ENCODE peak calls at places on chromosome 16, in five cellular contexts. One of them, this sample, is unnamed.

GRCh38 chr16:56355786-56356275 is 69.5 kb downstream of the AMFR start:
- DNase-seq in nucleus accumbens: no peak
- DNase-seq in GM23248: no peak
- DNase-seq in psoas muscle: peak
- DNase-seq in COR-L47: no peak
- DNase-seq in this sample: no peak

GRCh38 chr16:81873843-81874752 is 95.0 kb downstream of the PLCG2 start:
- DNase-seq in nucleus accumbens: no peak
- DNase-seq in GM23248: peak
- DNase-seq in psoas muscle: no peak
- DNase-seq in COR-L47: no peak
- DNase-seq in this sample: peak

GRCh38 chr16:56814537-56815432 is 50.2 kb upstream of the SLC12A3 start:
- DNase-seq in nucleus accumbens: no peak
- DNase-seq in GM23248: no peak
- DNase-seq in psoas muscle: no peak
- DNase-seq in COR-L47: no peak
- DNase-seq in this sample: no peak

GRCh38 chr16:50102046-50102756 is 36.4 kb downstream of the HEATR3 start:
- DNase-seq in nucleus accumbens: no peak
- DNase-seq in GM23248: peak
- DNase-seq in psoas muscle: no peak
- DNase-seq in COR-L47: no peak
- DNase-seq in this sample: no peak

GRCh38 chr16:65118866-65119265 is 3.0 kb downstream of the CDH11 start:
- DNase-seq in nucleus accumbens: no peak
- DNase-seq in GM23248: peak
- DNase-seq in psoas muscle: no peak
- DNase-seq in COR-L47: no peak
- DNase-seq in this sample: no peak

GRCh38 chr16:56849690-56850680 is 15.0 kb upstream of the SLC12A3 start:
- DNase-seq in nucleus accumbens: no peak
- DNase-seq in GM23248: no peak
- DNase-seq in psoas muscle: no peak
- DNase-seq in COR-L47: no peak
- DNase-seq in this sample: no peak

GRCh38 chr16:11139624-11140375 is 116.2 kb downstream of the SOCS1 start:
- DNase-seq in nucleus accumbens: no peak
- DNase-seq in GM23248: no peak
- DNase-seq in psoas muscle: no peak
- DNase-seq in COR-L47: no peak
- DNase-seq in this sample: no peak

GRCh38 chr16:88500255-88500661 is 47.2 kb downstream of the ZFPM1 start:
- DNase-seq in nucleus accumbens: no peak
- DNase-seq in GM23248: no peak
- DNase-seq in psoas muscle: no peak
- DNase-seq in COR-L47: no peak
- DNase-seq in this sample: no peak

GRCh38 chr16:89402962-89403361 is 87.4 kb downstream of the ANKRD11 start:
- DNase-seq in nucleus accumbens: no peak
- DNase-seq in GM23248: no peak
- DNase-seq in psoas muscle: no peak
- DNase-seq in COR-L47: no peak
- DNase-seq in this sample: no peak

GRCh38 chr16:47970291-47970931 is 185.4 kb downstream of the ABCC12 start:
- DNase-seq in nucleus accumbens: no peak
- DNase-seq in GM23248: peak
- DNase-seq in psoas muscle: no peak
- DNase-seq in COR-L47: no peak
- DNase-seq in this sample: no peak

GRCh38 chr16:20851601-20852000 is 45.3 kb downstream of the REXO5 start:
- DNase-seq in nucleus accumbens: no peak
- DNase-seq in GM23248: peak
- DNase-seq in psoas muscle: peak
- DNase-seq in COR-L47: no peak
- DNase-seq in this sample: no peak

GRCh38 chr16:88903267-88903666 is 36.8 kb upstream of the PABPN1L start:
- DNase-seq in nucleus accumbens: no peak
- DNase-seq in GM23248: no peak
- DNase-seq in psoas muscle: peak
- DNase-seq in COR-L47: no peak
- DNase-seq in this sample: no peak

GRCh38 chr16:89749637-89750036 is 28.3 kb downstream of the ZNF276 start:
- DNase-seq in nucleus accumbens: no peak
- DNase-seq in GM23248: no peak
- DNase-seq in psoas muscle: no peak
- DNase-seq in COR-L47: no peak
- DNase-seq in this sample: no peak

GRCh38 chr16:10983175-10983558 is 38.8 kb downstream of the CLEC16A start:
- DNase-seq in nucleus accumbens: no peak
- DNase-seq in GM23248: no peak
- DNase-seq in psoas muscle: no peak
- DNase-seq in COR-L47: no peak
- DNase-seq in this sample: no peak

GRCh38 chr16:4674926-4675530 is 18.3 kb upstream of the NUDT16L1 start:
- DNase-seq in nucleus accumbens: no peak
- DNase-seq in GM23248: no peak
- DNase-seq in psoas muscle: no peak
- DNase-seq in COR-L47: no peak
- DNase-seq in this sample: no peak

GRCh38 chr16:89366561-89367537 is 123.5 kb downstream of the ANKRD11 start:
- DNase-seq in nucleus accumbens: no peak
- DNase-seq in GM23248: no peak
- DNase-seq in psoas muscle: peak
- DNase-seq in COR-L47: no peak
- DNase-seq in this sample: no peak

GRCh38 chr16:51621610-51622009 is 470.5 kb upstream of the SALL1 start:
- DNase-seq in nucleus accumbens: no peak
- DNase-seq in GM23248: peak
- DNase-seq in psoas muscle: no peak
- DNase-seq in COR-L47: no peak
- DNase-seq in this sample: no peak

GRCh38 chr16:89256651-89257254 is 39.2 kb downstream of the ZNF778 start:
- DNase-seq in nucleus accumbens: no peak
- DNase-seq in GM23248: peak
- DNase-seq in psoas muscle: peak
- DNase-seq in COR-L47: peak
- DNase-seq in this sample: peak

GRCh38 chr16:67164599-67165061 is at the start of gene HSF4:
- DNase-seq in nucleus accumbens: peak
- DNase-seq in GM23248: peak
- DNase-seq in psoas muscle: peak
- DNase-seq in COR-L47: no peak
- DNase-seq in this sample: no peak

GRCh38 chr16:46918905-46919792 is 35.0 kb downstream of the GPT2 start:
- DNase-seq in nucleus accumbens: no peak
- DNase-seq in GM23248: no peak
- DNase-seq in psoas muscle: no peak
- DNase-seq in COR-L47: no peak
- DNase-seq in this sample: no peak

GRCh38 chr16:12741176-12741575 is 62.5 kb downstream of the CPPED1 start:
- DNase-seq in nucleus accumbens: no peak
- DNase-seq in GM23248: no peak
- DNase-seq in psoas muscle: no peak
- DNase-seq in COR-L47: no peak
- DNase-seq in this sample: no peak

GRCh38 chr16:70267516-70267915 is 15.8 kb upstream of the EXOSC6 start:
- DNase-seq in nucleus accumbens: no peak
- DNase-seq in GM23248: peak
- DNase-seq in psoas muscle: peak
- DNase-seq in COR-L47: no peak
- DNase-seq in this sample: no peak

GRCh38 chr16:85380002-85380395 is 233.1 kb upstream of the GSE1 start:
- DNase-seq in nucleus accumbens: no peak
- DNase-seq in GM23248: no peak
- DNase-seq in psoas muscle: no peak
- DNase-seq in COR-L47: no peak
- DNase-seq in this sample: no peak

GRCh38 chr16:68460067-68460466 is 11.8 kb upstream of the SMPD3 start:
- DNase-seq in nucleus accumbens: no peak
- DNase-seq in GM23248: no peak
- DNase-seq in psoas muscle: no peak
- DNase-seq in COR-L47: no peak
- DNase-seq in this sample: no peak